ENCODE peak calls at places on chromosomes 4 and X, in four cellular contexts. One of them, this sample, is unnamed.

GRCh38 chrX:24498181-24498580 is 33.1 kb downstream of the PDK3 start:
- DNase-seq in NCI-H2081: peak; percentile 7
- DNase-seq in mesendoderm: peak; percentile 11
- DNase-seq in T-cell: peak; percentile 29
- DNase-seq in this sample: no peak

GRCh38 chrX:128310912-128311311 is 258.7 kb upstream of the ACTRT1 start:
- DNase-seq in NCI-H2081: no peak
- DNase-seq in mesendoderm: no peak
- DNase-seq in T-cell: no peak
- DNase-seq in this sample: no peak

GRCh38 chr4:127698789-127699200 is 31.4 kb upstream of the SLC25A31 start:
- DNase-seq in NCI-H2081: no peak
- DNase-seq in mesendoderm: no peak
- DNase-seq in T-cell: no peak
- DNase-seq in this sample: peak; percentile 54

GRCh38 chr4:10085386-10085785 is 31.2 kb downstream of the WDR1 start:
- DNase-seq in NCI-H2081: no peak
- DNase-seq in mesendoderm: no peak
- DNase-seq in T-cell: no peak
- DNase-seq in this sample: no peak

GRCh38 chr4:74975082-74975481 is 42.2 kb downstream of the PARM1 start:
- DNase-seq in NCI-H2081: no peak
- DNase-seq in mesendoderm: no peak
- DNase-seq in T-cell: no peak
- DNase-seq in this sample: no peak

GRCh38 chr4:139559692-139560091 is 3.7 kb upstream of the SETD7 start:
- DNase-seq in NCI-H2081: no peak
- DNase-seq in mesendoderm: peak; percentile 50
- DNase-seq in T-cell: no peak
- DNase-seq in this sample: no peak

GRCh38 chr4:139625487-139625886 is 40.1 kb upstream of the MGST2 start:
- DNase-seq in NCI-H2081: no peak
- DNase-seq in mesendoderm: no peak
- DNase-seq in T-cell: no peak
- DNase-seq in this sample: no peak

GRCh38 chrX:101385795-101386541 is at the start of gene BTK:
- DNase-seq in NCI-H2081: no peak
- DNase-seq in mesendoderm: peak; percentile 22
- DNase-seq in T-cell: no peak
- DNase-seq in this sample: no peak

GRCh38 chrX:27575565-27575964 is 14.6 kb upstream of the DCAF8L2 start:
- DNase-seq in NCI-H2081: no peak
- DNase-seq in mesendoderm: no peak
- DNase-seq in T-cell: no peak
- DNase-seq in this sample: no peak

GRCh38 chr4:36006226-36006625 is 238.1 kb downstream of the ARAP2 start:
- DNase-seq in NCI-H2081: no peak
- DNase-seq in mesendoderm: no peak
- DNase-seq in T-cell: no peak
- DNase-seq in this sample: no peak

GRCh38 chr4:15893967-15894366 is 44.6 kb downstream of the FGFBP1 start:
- DNase-seq in NCI-H2081: no peak
- DNase-seq in mesendoderm: no peak
- DNase-seq in T-cell: no peak
- DNase-seq in this sample: no peak

GRCh38 chrX:19549838-19550237 is 34.5 kb upstream of the MAP3K15 start:
- DNase-seq in NCI-H2081: no peak
- DNase-seq in mesendoderm: no peak
- DNase-seq in T-cell: no peak
- DNase-seq in this sample: no peak

This sample was measured in GM18507.